ENCODE peak calls at places on chromosomes 6 and 20, in nine cellular contexts. S, O, X, K, N, U, I, P and T are unnamed samples.

GRCh38 chr6:12916001-12916400 is 199.4 kb downstream of the PHACTR1 start:
- DNase-seq in U (no peak), I (no peak), N (no peak), P (no peak), O (no peak), X (no peak), K (no peak), S (no peak), T (no peak)

GRCh38 chr6:166318227-166318626 is 10.0 kb upstream of the PRR18 start:
- DNase-seq in O (no peak), I (no peak), S (no peak), U (no peak), K (peak; percentile 52), N (no peak), P (no peak), X (no peak), T (no peak)

GRCh38 chr6:106069478-106069877 is 16.7 kb upstream of the PRDM1 start:
- DNase-seq in P (peak; percentile 41), N (no peak), S (no peak), O (no peak), K (no peak), I (peak; percentile 86), U (peak; percentile 93), X (no peak), T (no peak)

GRCh38 chr20:48791666-48792071 is 36.1 kb downstream of the PREX1 start:
- DNase-seq in O (no peak), I (peak; percentile 79), K (no peak), S (no peak), P (no peak), N (no peak), X (no peak), U (peak; percentile 90), T (no peak)

GRCh38 chr6:90434096-90434495 is 137.5 kb upstream of the BACH2 start:
- DNase-seq in I (no peak), N (no peak), S (no peak), X (no peak), O (no peak), P (no peak), K (peak; percentile 70), U (no peak), T (no peak)

GRCh38 chr6:10595731-10596664 is 74.8 kb downstream of the GCNT2 start:
- DNase-seq in K (peak; percentile 77), S (no peak), O (no peak), X (no peak), U (no peak), I (no peak), N (no peak), P (no peak), T (peak; percentile 48)

GRCh38 chr20:45985573-45985972 is 13.6 kb upstream of the ZNF335 start:
- DNase-seq in S (no peak), I (peak; percentile 21), P (no peak), K (no peak), O (no peak), U (no peak), X (no peak), N (peak; percentile 16), T (peak; percentile 39)

GRCh38 chr6:34157851-34158250 is 12.0 kb upstream of the GRM4 start:
- DNase-seq in P (no peak), I (no peak), K (peak; percentile 40), X (no peak), O (no peak), N (no peak), U (no peak), S (no peak), T (no peak)

GRCh38 chr6:134374486-134374885 is 56.6 kb upstream of the SGK1 start:
- DNase-seq in X (no peak), U (peak; percentile 86), O (no peak), K (peak; percentile 60), S (no peak), I (peak; percentile 41), N (no peak), P (no peak), T (peak; percentile 26)

GRCh38 chr6:129903082-129903481 is 42.0 kb upstream of the TMEM244 start:
- DNase-seq in N (no peak), S (no peak), U (peak; percentile 5), P (no peak), X (no peak), I (no peak), O (no peak), K (no peak), T (no peak)

GRCh38 chr6:63272397-63272796 is 47.4 kb downstream of the LGSN start:
- DNase-seq in K (no peak), S (no peak), U (peak; percentile 51), I (peak; percentile 42), X (no peak), N (peak; percentile 40), P (peak; percentile 10), O (no peak), T (no peak)

GRCh38 chr20:17558154-17558940 is 11.5 kb upstream of the DSTN start:
- DNase-seq in I (peak; percentile 93), O (no peak), P (peak; percentile 79), N (peak; percentile 96), S (peak; percentile 39), U (peak; percentile 93), X (no peak), K (peak; percentile 93), T (peak; percentile 57)

GRCh38 chr20:35929301-35929700 is 25.0 kb downstream of the SCAND1 start:
- DNase-seq in N (no peak), K (no peak), I (no peak), P (no peak), U (no peak), S (no peak), X (no peak), O (no peak), T (no peak)

GRCh38 chr6:92849636-92850035 is 569.7 kb downstream of the EPHA7 start:
- DNase-seq in S (no peak), N (no peak), U (no peak), X (no peak), I (no peak), O (no peak), K (no peak), P (no peak), T (no peak)

GRCh38 chr20:37501940-37502339 is 19.1 kb upstream of the NNAT start:
- DNase-seq in X (no peak), P (no peak), U (no peak), K (no peak), N (no peak), I (no peak), O (no peak), S (no peak), T (peak; percentile 73)

GRCh38 chr6:154441995-154442310 is 68.5 kb downstream of the CNKSR3 start:
- DNase-seq in X (no peak), K (no peak), I (no peak), O (no peak), N (no peak), U (no peak), S (no peak), P (no peak), T (no peak)

GRCh38 chr6:157462956-157463742 is 82.2 kb downstream of the ZDHHC14 start:
- DNase-seq in P (peak; percentile 26), U (no peak), K (no peak), O (no peak), N (no peak), X (no peak), I (no peak), S (no peak), T (no peak)

GRCh38 chr20:9329356-9330092 is 184.9 kb upstream of the LAMP5 start:
- DNase-seq in S (no peak), N (no peak), U (no peak), K (peak; percentile 83), P (no peak), X (no peak), I (no peak), O (no peak), T (peak; percentile 45)

GRCh38 chr20:16692442-16692841 is 37.4 kb upstream of the SNRPB2 start:
- DNase-seq in U (peak; percentile 15), N (no peak), I (no peak), S (no peak), O (no peak), P (no peak), X (no peak), K (no peak), T (no peak)

GRCh38 chr20:4949833-4950178 is 51.5 kb downstream of the SLC23A2 start:
- DNase-seq in I (peak; percentile 70), N (no peak), P (no peak), X (no peak), O (no peak), U (peak; percentile 71), S (peak; percentile 19), K (no peak), T (peak; percentile 10)

GRCh38 chr20:14775778-14776177 is 438.4 kb upstream of the FLRT3 start:
- DNase-seq in S (no peak), U (peak; percentile 41), X (no peak), O (no peak), K (no peak), I (peak; percentile 70), N (no peak), P (no peak), T (peak; percentile 4)

GRCh38 chr6:161437851-161438250 is 164.0 kb upstream of the AGPAT4 start:
- DNase-seq in X (no peak), P (no peak), O (no peak), K (no peak), N (no peak), S (no peak), I (no peak), U (no peak), T (no peak)

GRCh38 chr6:112626468-112627082 is 279.4 kb downstream of the RFPL4B start:
- DNase-seq in X (no peak), P (no peak), K (no peak), S (no peak), I (peak; percentile 62), N (no peak), U (peak; percentile 48), O (no peak), T (no peak)

GRCh38 chr6:319177-320131 is 27.2 kb downstream of the DUSP22 start:
- DNase-seq in N (no peak), K (no peak), I (no peak), O (no peak), U (no peak), P (no peak), S (no peak), X (no peak), T (no peak)

GRCh38 chr6:44057931-44058616 is 69.2 kb downstream of the MRPL14 start:
- DNase-seq in I (peak; percentile 53), N (no peak), U (peak; percentile 81), K (no peak), S (no peak), X (no peak), P (no peak), O (no peak), T (no peak)

GRCh38 chr6:12866422-12867029 is 150.0 kb downstream of the PHACTR1 start:
- DNase-seq in S (no peak), I (no peak), O (no peak), U (no peak), X (no peak), P (no peak), N (no peak), K (no peak), T (no peak)